ENCODE peak calls at places on chromosomes 13 and 19, in four cellular contexts. C is bronchial epithelial cell; Y is GM03348; K is stimulated activated CD8-positive, alpha-beta memory T cell treated with anti-CD3 and anti-CD28 coated beads, Interleukin-15, amount 100 ng/mL, for 24 hours. V is an unnamed sample.

GRCh38 chr19:20051841-20052768 is 12.8 kb upstream of the ZNF682 start:
- DNase-seq in C (peak), Y (peak), K (peak), V (peak)

GRCh38 chr13:42153371-42153770 is 104.9 kb downstream of the DGKH start:
- DNase-seq in C (no peak), Y (no peak), K (no peak), V (no peak)

GRCh38 chr19:55626350-55626749 is 2.0 kb upstream of the ZNF784 start:
- DNase-seq in K (no peak), Y (no peak), C (no peak), V (no peak)

GRCh38 chr13:27264181-27264580 is 6.4 kb upstream of the RASL11A start:
- DNase-seq in C (no peak), K (no peak), Y (peak), V (no peak)

GRCh38 chr13:66405908-66406802 is 824.0 kb downstream of the PCDH9 start:
- DNase-seq in C (peak), K (no peak), Y (peak), V (no peak)

GRCh38 chr13:112756511-112756966 is 66.7 kb downstream of the ATP11A start:
- DNase-seq in C (no peak), Y (no peak), K (no peak), V (no peak)

GRCh38 chr19:57406516-57407123 is 4.3 kb upstream of the ZNF17 start:
- DNase-seq in C (peak), Y (peak), K (peak), V (peak)

GRCh38 chr19:14460935-14461334 is 14.2 kb downstream of the PTGER1 start:
- DNase-seq in C (no peak), K (no peak), Y (no peak), V (no peak)

GRCh38 chr19:55451163-55451521 is 8.0 kb upstream of the SHISA7 start:
- DNase-seq in K (no peak), C (no peak), Y (no peak), V (no peak)

GRCh38 chr19:890831-891230 is 2.2 kb downstream of the MED16 start:
- DNase-seq in C (no peak), K (no peak), Y (no peak), V (no peak)

GRCh38 chr13:96710166-96710866 is 284.0 kb downstream of the OXGR1 start:
- DNase-seq in C (peak), K (no peak), Y (no peak), V (no peak)

GRCh38 chr19:47200530-47200929 is 30.5 kb downstream of the BBC3 start:
- DNase-seq in C (no peak), Y (no peak), K (no peak), V (no peak)

GRCh38 chr19:34732548-34733255 is 1.3 kb upstream of the ZNF181 start:
- DNase-seq in C (no peak), K (no peak), Y (peak), V (no peak)

GRCh38 chr13:87122551-87122950 is 548.6 kb upstream of the SLITRK5 start:
- DNase-seq in K (no peak), C (peak), Y (no peak), V (no peak)

GRCh38 chr13:113183450-113184129 is 24.9 kb downstream of the PCID2 start:
- DNase-seq in K (no peak), Y (no peak), C (no peak), V (peak)

GRCh38 chr19:1310853-1311180 is 25.1 kb downstream of the EFNA2 start:
- DNase-seq in C (no peak), Y (no peak), K (no peak), V (no peak)

GRCh38 chr19:2394669-2395292 is 32.6 kb downstream of the TIMM13 start:
- DNase-seq in C (no peak), K (no peak), Y (no peak), V (no peak)

GRCh38 chr19:41426952-41427646 is at the start of gene B3GNT8:
- DNase-seq in C (peak), Y (peak), K (peak), V (peak)

GRCh38 chr13:113880651-113881611 is 17.1 kb upstream of the GAS6 start:
- DNase-seq in C (peak), K (no peak), Y (no peak), V (no peak)

GRCh38 chr13:66634384-66634783 is 595.8 kb downstream of the PCDH9 start:
- DNase-seq in C (peak), K (no peak), Y (peak), V (no peak)

GRCh38 chr19:10000171-10000826 is 10.0 kb downstream of the COL5A3 start:
- DNase-seq in C (peak), Y (peak), K (peak), V (peak)

GRCh38 chr13:46804391-46804815 is 7.4 kb upstream of the ESD start:
- DNase-seq in C (peak), Y (peak), K (no peak), V (no peak)

GRCh38 chr19:50181121-50181520 is 18.0 kb upstream of the IZUMO2 start:
- DNase-seq in C (no peak), Y (no peak), K (no peak), V (no peak)

GRCh38 chr19:49200238-49200862 is 42.8 kb downstream of the TRPM4 start:
- DNase-seq in K (no peak), Y (peak), C (no peak), V (no peak)

GRCh38 chr19:18833141-18833476 is 1.4 kb downstream of the UPF1 start:
- DNase-seq in Y (no peak), K (no peak), C (no peak), V (no peak)

GRCh38 chr13:105848494-105848893 is 687.0 kb downstream of the EFNB2 start:
- DNase-seq in Y (no peak), K (no peak), C (peak), V (no peak)

GRCh38 chr13:26681036-26681435 is 79.5 kb downstream of the GPR12 start:
- DNase-seq in K (no peak), Y (no peak), C (no peak), V (no peak)

GRCh38 chr13:77919351-77920294 is 992 bp upstream of the EDNRB start:
- DNase-seq in Y (peak), K (no peak), C (no peak), V (peak)

GRCh38 chr13:51453959-51454703 is 1.3 kb upstream of the INTS6 start:
- DNase-seq in K (no peak), C (peak), Y (peak), V (peak)

GRCh38 chr13:63948045-63948444 is 2532.4 kb upstream of the PCDH20 start:
- DNase-seq in Y (no peak), C (no peak), K (no peak), V (no peak)

GRCh38 chr13:98129059-98129741 is 13.7 kb upstream of the FARP1 start:
- DNase-seq in Y (no peak), K (no peak), C (peak), V (no peak)

GRCh38 chr13:76330216-76330615 is 556.0 kb downstream of the KCTD12 start:
- DNase-seq in Y (no peak), K (no peak), C (no peak), V (no peak)

GRCh38 chr13:62060570-62060969 is 644.9 kb upstream of the PCDH20 start:
- DNase-seq in C (no peak), Y (no peak), K (no peak), V (no peak)